ENCODE peak calls at places on chromosome 1, in ten cellular contexts. K is caudate nucleus; X is hepatic stellate cell; M is ureter; B is effector CD4-positive, alpha-beta T cell; R is cardiac muscle cell; S is stimulated activated CD4-positive, alpha-beta T cell treated with anti-CD3 and anti-CD28 coated beads, Interleukin-4, amount 100 ng/mL, for 24 hours; J is HS-5; U is iPS-NIHi11; T is left ventricle myocardium superior. P is an unnamed sample.

GRCh38 chr1:160307455-160307854 is 22.5 kb upstream of the PEX19 start:
- DNase-seq in K (no peak), X (no peak), M (no peak), B (no peak), R (no peak), S (no peak), J (no peak), U (peak), T (no peak), P (no peak)

GRCh38 chr1:158471920-158472319 is at the start of gene OR10R2:
- DNase-seq in K (no peak), X (no peak), M (no peak), B (no peak), R (no peak), S (no peak), J (no peak), U (no peak), T (no peak), P (no peak)

GRCh38 chr1:1432951-1433803 is 2.3 kb upstream of the VWA1 start:
- DNase-seq in K (peak), X (peak), M (peak), B (no peak), R (peak), S (no peak), J (no peak), U (peak), T (peak), P (peak)

GRCh38 chr1:109739738-109740614 is 862 bp downstream of the GSTM3 start:
- DNase-seq in K (no peak), X (peak), M (peak), B (peak), R (peak), S (peak), J (peak), U (peak), T (peak), P (peak)

GRCh38 chr1:216310776-216311175 is 112.5 kb downstream of the USH2A start:
- DNase-seq in K (no peak), X (peak), M (no peak), B (no peak), R (peak), S (no peak), J (no peak), U (peak), T (no peak), P (no peak)

GRCh38 chr1:228802386-228803221 is 67.3 kb downstream of the RHOU start:
- DNase-seq in K (no peak), X (no peak), M (no peak), B (no peak), R (peak), S (no peak), J (no peak), U (no peak), T (peak), P (no peak)

GRCh38 chr1:66445492-66446181 is 88.3 kb upstream of the SGIP1 start:
- DNase-seq in K (no peak), X (no peak), M (no peak), B (peak), R (no peak), S (peak), J (no peak), U (no peak), T (peak), P (no peak)

GRCh38 chr1:203607169-203607873 is 19.3 kb upstream of the ATP2B4 start:
- DNase-seq in K (no peak), X (peak), M (no peak), B (peak), R (peak), S (peak), J (peak), U (no peak), T (peak), P (no peak)

GRCh38 chr1:58596631-58597052 is 19.6 kb upstream of the TACSTD2 start:
- DNase-seq in K (no peak), X (no peak), M (no peak), B (no peak), R (no peak), S (no peak), J (no peak), U (no peak), T (no peak), P (no peak)

GRCh38 chr1:53316742-53317650 is 10.9 kb downstream of the LRP8 start:
- DNase-seq in K (no peak), X (no peak), M (no peak), B (no peak), R (no peak), S (no peak), J (no peak), U (no peak), T (no peak), P (no peak)

GRCh38 chr1:230878584-230878975 is 10.3 kb upstream of the C1orf198 start:
- DNase-seq in K (no peak), X (peak), M (peak), B (no peak), R (peak), S (no peak), J (peak), U (no peak), T (no peak), P (no peak)

GRCh38 chr1:216600730-216601426 is 122.4 kb downstream of the ESRRG start:
- DNase-seq in K (peak), X (peak), M (peak), B (no peak), R (peak), S (no peak), J (peak), U (peak), T (peak), P (peak)

GRCh38 chr1:64147759-64148158 is 55.7 kb upstream of the UBE2U start:
- DNase-seq in K (no peak), X (no peak), M (no peak), B (no peak), R (peak), S (no peak), J (no peak), U (no peak), T (no peak), P (no peak)